ENCODE peak calls at places on chromosomes 4 and X, in seven cellular contexts. One of them, this sample, is unnamed.

GRCh38 chrX:42615161-42615563 is 162.8 kb downstream of the PPP1R2C start:
- DNase-seq in DMS53: peak
- DNase-seq in amniotic stem cell: no peak
- DNase-seq in cardiac muscle cell: peak
- DNase-seq in nephron progenitor cell: peak
- DNase-seq in NCI-H2029: no peak
- DNase-seq in NCI-H69: no peak
- DNase-seq in this sample: no peak

GRCh38 chrX:69109706-69110635 is 55.3 kb downstream of the PJA1 start:
- DNase-seq in DMS53: no peak
- DNase-seq in amniotic stem cell: no peak
- DNase-seq in cardiac muscle cell: no peak
- DNase-seq in nephron progenitor cell: no peak
- DNase-seq in NCI-H2029: no peak
- DNase-seq in NCI-H69: no peak
- DNase-seq in this sample: no peak

GRCh38 chr4:54229631-54230478 is 762 bp downstream of the PDGFRA start:
- DNase-seq in DMS53: peak
- DNase-seq in amniotic stem cell: no peak
- DNase-seq in cardiac muscle cell: peak
- DNase-seq in nephron progenitor cell: peak
- DNase-seq in NCI-H2029: no peak
- DNase-seq in NCI-H69: peak
- DNase-seq in this sample: no peak

GRCh38 chr4:3484057-3484973 is 21.2 kb downstream of the DOK7 start:
- DNase-seq in DMS53: peak
- DNase-seq in amniotic stem cell: no peak
- DNase-seq in cardiac muscle cell: no peak
- DNase-seq in nephron progenitor cell: no peak
- DNase-seq in NCI-H2029: peak
- DNase-seq in NCI-H69: peak
- DNase-seq in this sample: no peak

GRCh38 chr4:139042981-139043460 is 27.4 kb downstream of the NOCT start:
- DNase-seq in DMS53: no peak
- DNase-seq in amniotic stem cell: no peak
- DNase-seq in cardiac muscle cell: no peak
- DNase-seq in nephron progenitor cell: no peak
- DNase-seq in NCI-H2029: no peak
- DNase-seq in NCI-H69: no peak
- DNase-seq in this sample: peak

GRCh38 chr4:147334478-147334877 is 146.4 kb upstream of the EDNRA start:
- DNase-seq in DMS53: no peak
- DNase-seq in amniotic stem cell: no peak
- DNase-seq in cardiac muscle cell: peak
- DNase-seq in nephron progenitor cell: no peak
- DNase-seq in NCI-H2029: no peak
- DNase-seq in NCI-H69: no peak
- DNase-seq in this sample: no peak

GRCh38 chr4:124334119-124334518 is 378.4 kb downstream of the ANKRD50 start:
- DNase-seq in DMS53: peak
- DNase-seq in amniotic stem cell: peak
- DNase-seq in cardiac muscle cell: peak
- DNase-seq in nephron progenitor cell: peak
- DNase-seq in NCI-H2029: peak
- DNase-seq in NCI-H69: peak
- DNase-seq in this sample: peak

GRCh38 chr4:151304755-151305154 is 20.6 kb downstream of the SH3D19 start:
- DNase-seq in DMS53: peak
- DNase-seq in amniotic stem cell: no peak
- DNase-seq in cardiac muscle cell: no peak
- DNase-seq in nephron progenitor cell: no peak
- DNase-seq in NCI-H2029: no peak
- DNase-seq in NCI-H69: no peak
- DNase-seq in this sample: no peak

GRCh38 chrX:106612403-106612789 is 618 bp downstream of the RADX start:
- DNase-seq in DMS53: peak
- DNase-seq in amniotic stem cell: no peak
- DNase-seq in cardiac muscle cell: no peak
- DNase-seq in nephron progenitor cell: no peak
- DNase-seq in NCI-H2029: no peak
- DNase-seq in NCI-H69: no peak
- DNase-seq in this sample: no peak

GRCh38 chr4:26171953-26172352 is 148.9 kb upstream of the RBPJ start:
- DNase-seq in DMS53: peak
- DNase-seq in amniotic stem cell: no peak
- DNase-seq in cardiac muscle cell: peak
- DNase-seq in nephron progenitor cell: no peak
- DNase-seq in NCI-H2029: no peak
- DNase-seq in NCI-H69: peak
- DNase-seq in this sample: no peak

GRCh38 chr4:30912098-30912719 is 192.0 kb downstream of the PCDH7 start:
- DNase-seq in DMS53: no peak
- DNase-seq in amniotic stem cell: no peak
- DNase-seq in cardiac muscle cell: no peak
- DNase-seq in nephron progenitor cell: no peak
- DNase-seq in NCI-H2029: no peak
- DNase-seq in NCI-H69: no peak
- DNase-seq in this sample: no peak